ENCODE peak calls at places on chromosomes 3 and 15, in nine cellular contexts. One of them, this sample, is unnamed.
A peak's percentile ranks its signal among the peaks of the same experiment; 100 is the strongest.

GRCh38 chr3:67642190-67642589 is 12.2 kb downstream of the SUCLG2 start:
- DNase-seq in lower lobe of right lung: no peak
- DNase-seq in NB4: no peak
- DNase-seq in mammary epithelial cell: no peak
- DNase-seq in body of pancreas: no peak
- DNase-seq in GM23338: no peak
- DNase-seq in prostate gland: no peak
- DNase-seq in esophagus squamous epithelium: no peak
- DNase-seq in sigmoid colon: no peak
- DNase-seq in this sample: no peak

GRCh38 chr3:196012941-196013471 is 68.9 kb downstream of the TFRC start:
- DNase-seq in lower lobe of right lung: no peak
- DNase-seq in NB4: no peak
- DNase-seq in mammary epithelial cell: no peak
- DNase-seq in body of pancreas: no peak
- DNase-seq in GM23338: no peak
- DNase-seq in prostate gland: no peak
- DNase-seq in esophagus squamous epithelium: no peak
- DNase-seq in sigmoid colon: no peak
- DNase-seq in this sample: peak; percentile 41

GRCh38 chr3:55623786-55624185 is 136.7 kb upstream of the WNT5A start:
- DNase-seq in lower lobe of right lung: no peak
- DNase-seq in NB4: no peak
- DNase-seq in mammary epithelial cell: peak; percentile 53
- DNase-seq in body of pancreas: no peak
- DNase-seq in GM23338: no peak
- DNase-seq in prostate gland: no peak
- DNase-seq in esophagus squamous epithelium: no peak
- DNase-seq in sigmoid colon: no peak
- DNase-seq in this sample: no peak

GRCh38 chr3:160720123-160720746 is 35.8 kb upstream of the PPM1L start:
- DNase-seq in lower lobe of right lung: no peak
- DNase-seq in NB4: peak; percentile 1
- DNase-seq in mammary epithelial cell: no peak
- DNase-seq in body of pancreas: peak; percentile 10
- DNase-seq in GM23338: peak; percentile 41
- DNase-seq in prostate gland: no peak
- DNase-seq in esophagus squamous epithelium: no peak
- DNase-seq in sigmoid colon: no peak
- DNase-seq in this sample: no peak

GRCh38 chr3:121786485-121786884 is 36.9 kb upstream of the GOLGB1 start:
- DNase-seq in lower lobe of right lung: no peak
- DNase-seq in NB4: no peak
- DNase-seq in mammary epithelial cell: no peak
- DNase-seq in body of pancreas: no peak
- DNase-seq in GM23338: no peak
- DNase-seq in prostate gland: no peak
- DNase-seq in esophagus squamous epithelium: no peak
- DNase-seq in sigmoid colon: no peak
- DNase-seq in this sample: no peak

GRCh38 chr3:32175607-32176197 is 62.8 kb upstream of the CMTM8 start:
- DNase-seq in lower lobe of right lung: no peak
- DNase-seq in NB4: peak; percentile 75
- DNase-seq in mammary epithelial cell: peak; percentile 35
- DNase-seq in body of pancreas: peak; percentile 47
- DNase-seq in GM23338: peak; percentile 95
- DNase-seq in prostate gland: peak; percentile 38
- DNase-seq in esophagus squamous epithelium: no peak
- DNase-seq in sigmoid colon: no peak
- DNase-seq in this sample: no peak

GRCh38 chr3:50503504-50503903 is at the start of gene CACNA2D2:
- DNase-seq in lower lobe of right lung: peak; percentile 77
- DNase-seq in NB4: peak; percentile 17
- DNase-seq in mammary epithelial cell: peak; percentile 14
- DNase-seq in body of pancreas: peak; percentile 67
- DNase-seq in GM23338: peak; percentile 77
- DNase-seq in prostate gland: peak; percentile 68
- DNase-seq in esophagus squamous epithelium: no peak
- DNase-seq in sigmoid colon: peak; percentile 84
- DNase-seq in this sample: no peak

GRCh38 chr3:39147711-39148115 is 5.7 kb downstream of the CSRNP1 start:
- DNase-seq in lower lobe of right lung: no peak
- DNase-seq in NB4: peak; percentile 72
- DNase-seq in mammary epithelial cell: no peak
- DNase-seq in body of pancreas: no peak
- DNase-seq in GM23338: peak; percentile 61
- DNase-seq in prostate gland: no peak
- DNase-seq in esophagus squamous epithelium: no peak
- DNase-seq in sigmoid colon: no peak
- DNase-seq in this sample: no peak

GRCh38 chr3:119034256-119035013 is at the start of gene IGSF11:
- DNase-seq in lower lobe of right lung: peak; percentile 64
- DNase-seq in NB4: peak; percentile 52
- DNase-seq in mammary epithelial cell: peak; percentile 40
- DNase-seq in body of pancreas: peak; percentile 78
- DNase-seq in GM23338: peak; percentile 92
- DNase-seq in prostate gland: peak; percentile 43
- DNase-seq in esophagus squamous epithelium: no peak
- DNase-seq in sigmoid colon: peak; percentile 77
- DNase-seq in this sample: no peak

GRCh38 chr3:18810306-18810661 is 338.0 kb upstream of the KCNH8 start:
- DNase-seq in lower lobe of right lung: no peak
- DNase-seq in NB4: no peak
- DNase-seq in mammary epithelial cell: no peak
- DNase-seq in body of pancreas: no peak
- DNase-seq in GM23338: no peak
- DNase-seq in prostate gland: no peak
- DNase-seq in esophagus squamous epithelium: no peak
- DNase-seq in sigmoid colon: no peak
- DNase-seq in this sample: no peak

GRCh38 chr3:114770874-114771273 is 376.2 kb downstream of the ZBTB20 start:
- DNase-seq in lower lobe of right lung: no peak
- DNase-seq in NB4: peak; percentile 1
- DNase-seq in mammary epithelial cell: peak; percentile 32
- DNase-seq in body of pancreas: no peak
- DNase-seq in GM23338: no peak
- DNase-seq in prostate gland: no peak
- DNase-seq in esophagus squamous epithelium: no peak
- DNase-seq in sigmoid colon: no peak
- DNase-seq in this sample: no peak

GRCh38 chr15:68471552-68471951 is 39.6 kb upstream of the ITGA11 start:
- DNase-seq in lower lobe of right lung: no peak
- DNase-seq in NB4: no peak
- DNase-seq in mammary epithelial cell: no peak
- DNase-seq in body of pancreas: peak; percentile 57
- DNase-seq in GM23338: no peak
- DNase-seq in prostate gland: no peak
- DNase-seq in esophagus squamous epithelium: no peak
- DNase-seq in sigmoid colon: no peak
- DNase-seq in this sample: no peak

GRCh38 chr3:142259359-142259758 is 34.0 kb upstream of the GK5 start:
- DNase-seq in lower lobe of right lung: no peak
- DNase-seq in NB4: no peak
- DNase-seq in mammary epithelial cell: no peak
- DNase-seq in body of pancreas: no peak
- DNase-seq in GM23338: peak; percentile 34
- DNase-seq in prostate gland: no peak
- DNase-seq in esophagus squamous epithelium: no peak
- DNase-seq in sigmoid colon: no peak
- DNase-seq in this sample: no peak

GRCh38 chr15:56786966-56787365 is 53.7 kb upstream of the ZNF280D start:
- DNase-seq in lower lobe of right lung: no peak
- DNase-seq in NB4: no peak
- DNase-seq in mammary epithelial cell: no peak
- DNase-seq in body of pancreas: no peak
- DNase-seq in GM23338: no peak
- DNase-seq in prostate gland: no peak
- DNase-seq in esophagus squamous epithelium: no peak
- DNase-seq in sigmoid colon: no peak
- DNase-seq in this sample: no peak

GRCh38 chr3:155387571-155387970 is 94.1 kb upstream of the STRIT1 start:
- DNase-seq in lower lobe of right lung: no peak
- DNase-seq in NB4: no peak
- DNase-seq in mammary epithelial cell: peak; percentile 73
- DNase-seq in body of pancreas: no peak
- DNase-seq in GM23338: no peak
- DNase-seq in prostate gland: no peak
- DNase-seq in esophagus squamous epithelium: no peak
- DNase-seq in sigmoid colon: no peak
- DNase-seq in this sample: no peak

GRCh38 chr3:156661158-156661557 is 13.2 kb upstream of the TIPARP start:
- DNase-seq in lower lobe of right lung: no peak
- DNase-seq in NB4: no peak
- DNase-seq in mammary epithelial cell: no peak
- DNase-seq in body of pancreas: no peak
- DNase-seq in GM23338: no peak
- DNase-seq in prostate gland: no peak
- DNase-seq in esophagus squamous epithelium: no peak
- DNase-seq in sigmoid colon: no peak
- DNase-seq in this sample: no peak

GRCh38 chr3:195269375-195270078 is 1.4 kb downstream of the XXYLT1 start:
- DNase-seq in lower lobe of right lung: no peak
- DNase-seq in NB4: peak; percentile 52
- DNase-seq in mammary epithelial cell: no peak
- DNase-seq in body of pancreas: no peak
- DNase-seq in GM23338: no peak
- DNase-seq in prostate gland: no peak
- DNase-seq in esophagus squamous epithelium: no peak
- DNase-seq in sigmoid colon: no peak
- DNase-seq in this sample: no peak

GRCh38 chr15:42172475-42172874 is 16.0 kb upstream of the PLA2G4F start:
- DNase-seq in lower lobe of right lung: no peak
- DNase-seq in NB4: no peak
- DNase-seq in mammary epithelial cell: no peak
- DNase-seq in body of pancreas: no peak
- DNase-seq in GM23338: no peak
- DNase-seq in prostate gland: no peak
- DNase-seq in esophagus squamous epithelium: no peak
- DNase-seq in sigmoid colon: no peak
- DNase-seq in this sample: no peak

GRCh38 chr3:179853176-179853575 is 183.6 kb downstream of the PEX5L start:
- DNase-seq in lower lobe of right lung: no peak
- DNase-seq in NB4: peak; percentile 14
- DNase-seq in mammary epithelial cell: no peak
- DNase-seq in body of pancreas: no peak
- DNase-seq in GM23338: no peak
- DNase-seq in prostate gland: no peak
- DNase-seq in esophagus squamous epithelium: no peak
- DNase-seq in sigmoid colon: no peak
- DNase-seq in this sample: no peak

GRCh38 chr3:178236555-178237277 is 299.5 kb upstream of the KCNMB2 start:
- DNase-seq in lower lobe of right lung: no peak
- DNase-seq in NB4: no peak
- DNase-seq in mammary epithelial cell: peak; percentile 45
- DNase-seq in body of pancreas: no peak
- DNase-seq in GM23338: no peak
- DNase-seq in prostate gland: no peak
- DNase-seq in esophagus squamous epithelium: no peak
- DNase-seq in sigmoid colon: no peak
- DNase-seq in this sample: no peak

GRCh38 chr15:99212401-99212800 is 37.0 kb downstream of the TTC23 start:
- DNase-seq in lower lobe of right lung: no peak
- DNase-seq in NB4: no peak
- DNase-seq in mammary epithelial cell: no peak
- DNase-seq in body of pancreas: no peak
- DNase-seq in GM23338: no peak
- DNase-seq in prostate gland: no peak
- DNase-seq in esophagus squamous epithelium: no peak
- DNase-seq in sigmoid colon: peak; percentile 91
- DNase-seq in this sample: no peak

GRCh38 chr15:78540135-78540954 is at the start of gene PSMA4:
- DNase-seq in lower lobe of right lung: peak; percentile 94
- DNase-seq in NB4: peak; percentile 94
- DNase-seq in mammary epithelial cell: peak; percentile 78
- DNase-seq in body of pancreas: peak; percentile 88
- DNase-seq in GM23338: peak; percentile 89
- DNase-seq in prostate gland: peak; percentile 90
- DNase-seq in esophagus squamous epithelium: peak; percentile 29
- DNase-seq in sigmoid colon: peak; percentile 96
- DNase-seq in this sample: peak; percentile 95
- TF ChIP-seq CTCF in lower lobe of right lung: peak; percentile 30
- TF ChIP-seq CTCF in NB4: no peak
- TF ChIP-seq CTCF in mammary epithelial cell: no peak
- TF ChIP-seq CTCF in body of pancreas: peak; percentile 8
- TF ChIP-seq CTCF in GM23338: no peak
- TF ChIP-seq CTCF in prostate gland: peak; percentile 21
- TF ChIP-seq CTCF in esophagus squamous epithelium: no peak
- TF ChIP-seq CTCF in sigmoid colon: peak; percentile 33
- TF ChIP-seq CTCF in this sample: peak; percentile 60

DNA sequence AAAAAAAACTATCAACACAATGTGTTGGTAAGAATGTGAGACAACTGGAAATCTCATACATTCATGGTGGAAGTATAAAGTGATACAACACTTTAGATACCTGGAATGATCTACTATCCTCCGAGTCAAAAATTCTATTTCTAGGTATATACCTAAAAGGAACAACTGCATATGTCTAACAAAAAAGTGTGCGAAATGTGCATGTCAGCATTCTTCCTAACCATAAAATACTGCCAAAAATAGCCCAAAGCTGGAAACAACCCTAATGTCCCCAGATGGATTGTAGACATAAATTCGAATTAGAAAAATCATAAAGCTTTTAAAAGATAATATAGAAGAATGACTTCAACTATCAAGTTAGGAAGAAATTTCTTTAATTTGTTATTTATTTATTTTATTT is 51.2 kb upstream of the FGF12 start:
- DNase-seq in lower lobe of right lung: no peak
- DNase-seq in NB4: no peak
- DNase-seq in mammary epithelial cell: no peak
- DNase-seq in body of pancreas: no peak
- DNase-seq in GM23338: no peak
- DNase-seq in prostate gland: no peak
- DNase-seq in esophagus squamous epithelium: no peak
- DNase-seq in sigmoid colon: no peak
- DNase-seq in this sample: no peak
- TF ChIP-seq CTCF in lower lobe of right lung: no peak
- TF ChIP-seq CTCF in NB4: no peak
- TF ChIP-seq CTCF in mammary epithelial cell: no peak
- TF ChIP-seq CTCF in body of pancreas: no peak
- TF ChIP-seq CTCF in GM23338: no peak
- TF ChIP-seq CTCF in prostate gland: no peak
- TF ChIP-seq CTCF in esophagus squamous epithelium: no peak
- TF ChIP-seq CTCF in sigmoid colon: no peak
- TF ChIP-seq CTCF in this sample: no peak

GRCh38 chr3:72303926-72304325 is 519.0 kb upstream of the PROK2 start:
- DNase-seq in lower lobe of right lung: no peak
- DNase-seq in NB4: no peak
- DNase-seq in mammary epithelial cell: no peak
- DNase-seq in body of pancreas: no peak
- DNase-seq in GM23338: peak; percentile 19
- DNase-seq in prostate gland: no peak
- DNase-seq in esophagus squamous epithelium: no peak
- DNase-seq in sigmoid colon: no peak
- DNase-seq in this sample: no peak
- TF ChIP-seq CTCF in lower lobe of right lung: no peak
- TF ChIP-seq CTCF in NB4: no peak
- TF ChIP-seq CTCF in mammary epithelial cell: no peak
- TF ChIP-seq CTCF in body of pancreas: no peak
- TF ChIP-seq CTCF in GM23338: no peak
- TF ChIP-seq CTCF in prostate gland: no peak
- TF ChIP-seq CTCF in esophagus squamous epithelium: no peak
- TF ChIP-seq CTCF in sigmoid colon: no peak
- TF ChIP-seq CTCF in this sample: no peak

GRCh38 chr15:101099183-101099582 is 152.7 kb downstream of the CHSY1 start:
- DNase-seq in lower lobe of right lung: no peak
- DNase-seq in NB4: no peak
- DNase-seq in mammary epithelial cell: no peak
- DNase-seq in body of pancreas: no peak
- DNase-seq in GM23338: no peak
- DNase-seq in prostate gland: no peak
- DNase-seq in esophagus squamous epithelium: no peak
- DNase-seq in sigmoid colon: no peak
- DNase-seq in this sample: no peak
- TF ChIP-seq CTCF in lower lobe of right lung: no peak
- TF ChIP-seq CTCF in NB4: no peak
- TF ChIP-seq CTCF in mammary epithelial cell: peak; percentile 22
- TF ChIP-seq CTCF in body of pancreas: no peak
- TF ChIP-seq CTCF in GM23338: peak; percentile 5
- TF ChIP-seq CTCF in prostate gland: no peak
- TF ChIP-seq CTCF in esophagus squamous epithelium: no peak
- TF ChIP-seq CTCF in sigmoid colon: no peak
- TF ChIP-seq CTCF in this sample: no peak

This sample was measured in chondrocyte.